ENCODE peak calls at places on chromosomes 1 and 21, in four cellular contexts. One of them, this sample, is unnamed.

GRCh38 chr1:239856067-239856466 is 235.6 kb upstream of the FMN2 start:
- DNase-seq in iPS-NIHi11: no peak
- DNase-seq in frontal cortex: no peak
- DNase-seq in T follicular helper cell: no peak
- DNase-seq in this sample: no peak

GRCh38 chr1:31532114-31532644 is 44.1 kb upstream of the TINAGL1 start:
- DNase-seq in T follicular helper cell: no peak
- DNase-seq in iPS-NIHi11: no peak
- DNase-seq in frontal cortex: no peak
- DNase-seq in this sample: no peak

GRCh38 chr1:162680419-162681126 is 48.3 kb downstream of the DDR2 start:
- DNase-seq in T follicular helper cell: no peak
- DNase-seq in frontal cortex: no peak
- DNase-seq in iPS-NIHi11: no peak
- DNase-seq in this sample: no peak

GRCh38 chr21:45981154-45981606 is 390 bp upstream of the COL6A1 start:
- DNase-seq in iPS-NIHi11: peak
- DNase-seq in frontal cortex: peak
- DNase-seq in T follicular helper cell: peak
- DNase-seq in this sample: peak

GRCh38 chr1:13543927-13544556 is 30.2 kb upstream of the LRRC38 start:
- DNase-seq in frontal cortex: peak
- DNase-seq in iPS-NIHi11: peak
- DNase-seq in T follicular helper cell: no peak
- DNase-seq in this sample: peak

GRCh38 chr1:77991638-77992037 is 12.8 kb upstream of the FUBP1 start:
- DNase-seq in iPS-NIHi11: no peak
- DNase-seq in T follicular helper cell: no peak
- DNase-seq in frontal cortex: no peak
- DNase-seq in this sample: no peak

GRCh38 chr1:10671551-10672375 is 124.7 kb downstream of the CASZ1 start:
- DNase-seq in iPS-NIHi11: no peak
- DNase-seq in frontal cortex: peak
- DNase-seq in T follicular helper cell: no peak
- DNase-seq in this sample: no peak

GRCh38 chr1:176719478-176719877 is 256.5 kb downstream of the PAPPA2 start:
- DNase-seq in T follicular helper cell: no peak
- DNase-seq in frontal cortex: no peak
- DNase-seq in iPS-NIHi11: no peak
- DNase-seq in this sample: no peak

GRCh38 chr1:203600782-203601513 is 25.7 kb upstream of the ATP2B4 start:
- DNase-seq in frontal cortex: no peak
- DNase-seq in T follicular helper cell: no peak
- DNase-seq in iPS-NIHi11: no peak
- DNase-seq in this sample: peak

GRCh38 chr1:168827557-168827956 is 98.6 kb upstream of the DPT start:
- DNase-seq in T follicular helper cell: no peak
- DNase-seq in iPS-NIHi11: no peak
- DNase-seq in frontal cortex: no peak
- DNase-seq in this sample: no peak

GRCh38 chr1:7218210-7218832 is 433.1 kb downstream of the CAMTA1 start:
- DNase-seq in iPS-NIHi11: peak
- DNase-seq in frontal cortex: peak
- DNase-seq in T follicular helper cell: no peak
- DNase-seq in this sample: no peak

GRCh38 chr1:37038079-37038702 is 3.9 kb upstream of the GRIK3 start:
- DNase-seq in T follicular helper cell: no peak
- DNase-seq in iPS-NIHi11: no peak
- DNase-seq in frontal cortex: peak
- DNase-seq in this sample: peak

GRCh38 chr1:156319664-156320063 is 18.4 kb downstream of the CCT3 start:
- DNase-seq in frontal cortex: no peak
- DNase-seq in T follicular helper cell: no peak
- DNase-seq in iPS-NIHi11: no peak
- DNase-seq in this sample: no peak

GRCh38 chr1:10280442-10281350 is 70.3 kb downstream of the KIF1B start:
- DNase-seq in iPS-NIHi11: no peak
- DNase-seq in T follicular helper cell: no peak
- DNase-seq in frontal cortex: no peak
- DNase-seq in this sample: no peak

GRCh38 chr21:46605759-46606426 is 1.0 kb upstream of the S100B start:
- DNase-seq in T follicular helper cell: no peak
- DNase-seq in frontal cortex: peak
- DNase-seq in iPS-NIHi11: no peak
- DNase-seq in this sample: no peak

GRCh38 chr1:3790952-3791351 is 5.3 kb downstream of the LRRC47 start:
- DNase-seq in frontal cortex: no peak
- DNase-seq in iPS-NIHi11: no peak
- DNase-seq in T follicular helper cell: no peak
- DNase-seq in this sample: no peak

GRCh38 chr1:76128096-76128495 is 53.5 kb downstream of the ST6GALNAC3 start:
- DNase-seq in frontal cortex: no peak
- DNase-seq in iPS-NIHi11: no peak
- DNase-seq in T follicular helper cell: no peak
- DNase-seq in this sample: no peak

GRCh38 chr1:15678578-15678977 is 5.5 kb upstream of the PLEKHM2 start:
- DNase-seq in T follicular helper cell: no peak
- DNase-seq in iPS-NIHi11: no peak
- DNase-seq in frontal cortex: no peak
- DNase-seq in this sample: peak